ENCODE peak calls at places on chromosome 13, in ten cellular contexts. Q, O, P, L, U, Y, W, K, R and M are unnamed samples.

GRCh38 chr13:20182231-20182846 is 10.4 kb downstream of the GJB2 start:
- DNase-seq in Q (no peak), O (peak; percentile 72), P (peak; percentile 81), L (no peak), U (no peak), Y (no peak), W (peak; percentile 86), K (peak; percentile 86), R (peak; percentile 72), M (peak; percentile 88)

GRCh38 chr13:92044351-92044750 is 645.9 kb downstream of the GPC5 start:
- DNase-seq in Q (no peak), O (no peak), P (no peak), L (no peak), U (no peak), Y (no peak), W (no peak), K (no peak), R (no peak), M (no peak)

GRCh38 chr13:56755181-56755580 is 385.5 kb upstream of the PRR20A start:
- DNase-seq in Q (no peak), O (no peak), P (peak; percentile 41), L (no peak), U (no peak), Y (no peak), W (peak; percentile 16), K (peak; percentile 51), R (no peak), M (no peak)

GRCh38 chr13:79995334-79995733 is 345.6 kb downstream of the SPRY2 start:
- DNase-seq in Q (no peak), O (peak; percentile 81), P (no peak), L (no peak), U (no peak), Y (no peak), W (no peak), K (peak; percentile 61), R (peak; percentile 85), M (no peak)

GRCh38 chr13:23629566-23630272 is 59.5 kb downstream of the TNFRSF19 start:
- DNase-seq in Q (no peak), O (no peak), P (no peak), L (no peak), U (no peak), Y (no peak), W (no peak), K (no peak), R (no peak), M (no peak)

GRCh38 chr13:44857736-44858135 is 131.5 kb downstream of the NUFIP1 start:
- DNase-seq in Q (no peak), O (no peak), P (no peak), L (no peak), U (no peak), Y (no peak), W (no peak), K (no peak), R (no peak), M (no peak)

GRCh38 chr13:110283661-110284516 is 23.1 kb downstream of the COL4A1 start:
- DNase-seq in Q (no peak), O (peak; percentile 91), P (no peak), L (no peak), U (no peak), Y (no peak), W (no peak), K (no peak), R (peak; percentile 65), M (no peak)

GRCh38 chr13:48583859-48584311 is 51.0 kb upstream of the RCBTB2 start:
- DNase-seq in Q (no peak), O (no peak), P (no peak), L (no peak), U (no peak), Y (no peak), W (no peak), K (no peak), R (no peak), M (no peak)

GRCh38 chr13:90365130-90365529 is 982.4 kb upstream of the MIR17HG start:
- DNase-seq in Q (no peak), O (peak; percentile 7), P (no peak), L (no peak), U (no peak), Y (no peak), W (peak; percentile 5), K (peak; percentile 49), R (peak; percentile 16), M (no peak)
- TF ChIP-seq CTCF in Q (peak; percentile 79), O (peak; percentile 25), P (peak; percentile 31), L (no peak), U (no peak), Y (no peak), W (peak; percentile 51), K (peak; percentile 40), R (peak; percentile 24), M (no peak)

DNA sequence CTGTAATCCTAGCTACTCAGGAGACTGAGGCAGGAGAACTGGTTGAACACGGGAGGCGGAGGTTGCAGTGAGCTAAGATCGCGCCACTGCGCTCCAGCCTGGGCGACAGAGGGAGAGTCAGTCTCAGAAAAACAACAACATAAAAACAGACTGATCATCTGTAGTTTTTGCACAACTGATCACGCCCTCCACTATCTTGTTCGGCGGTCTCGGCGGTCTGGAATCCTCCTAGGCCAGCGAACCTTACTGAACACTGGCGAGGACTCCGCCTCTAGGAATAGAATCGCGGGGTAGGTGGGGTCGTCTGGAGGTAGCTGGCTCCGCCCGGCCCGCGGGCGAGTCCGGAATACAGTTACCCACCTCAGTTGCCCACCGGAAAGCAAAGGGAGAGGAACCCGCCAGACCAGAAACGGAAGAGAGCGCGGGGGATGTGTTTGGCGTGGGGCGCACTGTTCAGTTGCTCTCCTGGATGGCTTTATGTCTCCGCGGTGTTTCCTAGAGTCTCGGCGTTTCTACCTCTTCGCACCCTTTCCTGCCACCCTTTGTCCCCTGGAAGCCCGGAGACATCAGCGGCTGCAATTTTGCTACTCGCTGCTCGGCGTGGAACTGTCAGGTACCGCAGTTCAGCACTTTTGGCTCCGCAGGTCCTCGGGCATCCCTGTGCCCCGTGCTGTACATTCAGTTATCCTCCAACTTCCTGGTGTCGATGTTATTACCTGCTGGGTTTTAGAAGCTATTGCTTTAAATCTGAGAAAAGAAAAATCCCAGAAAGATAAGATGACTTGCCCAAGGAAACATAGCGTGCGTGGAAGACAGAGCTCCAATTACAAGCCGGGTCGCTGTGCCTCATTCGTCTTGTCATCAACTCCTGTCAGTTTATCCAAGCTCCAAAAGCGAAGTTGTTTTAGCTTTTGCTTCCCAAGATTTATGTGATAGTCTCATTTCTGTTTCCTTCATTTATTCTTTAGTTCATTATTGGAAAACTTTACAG is 24.9 kb upstream of the HNRNPA1L2 start:
- DNase-seq in Q (no peak), O (peak; percentile 79), P (peak; percentile 87), L (peak; percentile 86), U (peak; percentile 78), Y (peak; percentile 89), W (peak; percentile 90), K (peak; percentile 89), R (peak; percentile 89), M (peak; percentile 81)
- TF ChIP-seq CTCF in Q (no peak), O (no peak), P (no peak), L (no peak), U (no peak), Y (no peak), W (no peak), K (no peak), R (no peak), M (no peak)

GRCh38 chr13:112968380-112968909 is 569 bp upstream of the MCF2L start:
- DNase-seq in Q (peak; percentile 87), O (no peak), P (peak; percentile 43), L (peak; percentile 76), U (no peak), Y (peak; percentile 60), W (peak; percentile 75), K (no peak), R (no peak), M (peak; percentile 63)
- TF ChIP-seq CTCF in Q (no peak), O (no peak), P (peak; percentile 7), L (no peak), U (no peak), Y (no peak), W (peak; percentile 21), K (no peak), R (no peak), M (no peak)

GRCh38 chr13:86464193-86464592 is 665.0 kb upstream of the SLITRK6 start:
- DNase-seq in Q (no peak), O (no peak), P (peak; percentile 8), L (no peak), U (no peak), Y (no peak), W (no peak), K (peak; percentile 1), R (peak; percentile 10), M (no peak)
- TF ChIP-seq CTCF in Q (peak; percentile 67), O (no peak), P (peak; percentile 50), L (no peak), U (no peak), Y (no peak), W (no peak), K (no peak), R (peak; percentile 43), M (no peak)

GRCh38 chr13:49867834-49868233 is 68.3 kb downstream of the SPRYD7 start:
- DNase-seq in Q (no peak), O (no peak), P (no peak), L (no peak), U (no peak), Y (no peak), W (no peak), K (no peak), R (no peak), M (no peak)

GRCh38 chr13:49874430-49874829 is 61.7 kb downstream of the SPRYD7 start:
- DNase-seq in Q (no peak), O (no peak), P (no peak), L (no peak), U (no peak), Y (no peak), W (no peak), K (no peak), R (no peak), M (no peak)

GRCh38 chr13:49865174-49865573 is 71.0 kb downstream of the SPRYD7 start:
- DNase-seq in Q (no peak), O (no peak), P (no peak), L (no peak), U (no peak), Y (no peak), W (no peak), K (no peak), R (no peak), M (no peak)

DNA sequence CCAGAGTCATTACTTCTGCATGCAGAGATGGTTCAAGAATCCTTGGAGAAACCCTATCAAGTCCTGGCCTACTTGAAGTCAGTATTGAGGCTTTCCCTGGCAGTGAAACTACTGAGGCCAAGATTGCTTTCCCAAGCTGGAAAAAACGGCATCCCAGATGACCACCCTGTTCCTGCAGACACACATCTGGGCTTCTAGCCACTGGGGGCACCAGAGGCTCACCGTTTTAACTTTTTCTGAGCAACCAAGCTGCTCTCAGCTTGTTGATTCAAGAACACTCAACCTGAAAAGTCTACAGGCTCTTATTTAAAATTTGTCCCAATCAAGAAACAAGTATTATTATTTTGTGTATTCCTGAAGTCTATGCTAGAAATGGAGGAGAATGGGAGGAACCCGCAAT is 66.6 kb downstream of the SPRYD7 start:
- DNase-seq in Q (no peak), O (peak; percentile 8), P (peak; percentile 57), L (no peak), U (no peak), Y (no peak), W (peak; percentile 19), K (peak; percentile 53), R (peak; percentile 22), M (no peak)
- TF ChIP-seq CTCF in Q (peak; percentile 65), O (peak; percentile 38), P (peak; percentile 57), L (no peak), U (no peak), Y (no peak), W (peak; percentile 21), K (peak; percentile 52), R (peak; percentile 53), M (peak; percentile 15)